ENCODE peak calls at places on chromosomes 16 and 17, in six cellular contexts. Z is body of pancreas, X is IMR-90, H is heart left ventricle, D is K562, F is HCT116. W is an unnamed sample.

GRCh38 chr16:68764866-68765265 is 27.8 kb downstream of the CDH1 start:
- ATAC-seq in Z (no peak), X (no peak), H (no peak), D (peak), F (no peak), W (no peak)

GRCh38 chr16:77133706-77134105 is 57.3 kb upstream of the MON1B start:
- ATAC-seq in Z (no peak), X (no peak), H (no peak), D (no peak), F (no peak), W (no peak)

GRCh38 chr16:27243725-27244362 is 24.7 kb downstream of the NSMCE1 start:
- ATAC-seq in Z (no peak), X (no peak), H (no peak), D (no peak), F (no peak), W (no peak)

GRCh38 chr17:12415031-12415430 is 250.7 kb upstream of the MYOCD start:
- ATAC-seq in Z (no peak), X (peak), H (no peak), D (no peak), F (no peak), W (peak)

GRCh38 chr16:84616515-84616914 is 1.4 kb downstream of the COTL1 start:
- ATAC-seq in Z (no peak), X (no peak), H (no peak), D (no peak), F (no peak), W (no peak)

GRCh38 chr17:8041249-8041928 is 2.5 kb downstream of the ALOX15B start:
- ATAC-seq in Z (peak), X (peak), H (peak), D (peak), F (peak), W (peak)

GRCh38 chr16:86990451-86990850 is 326.7 kb downstream of the C16orf95 start:
- ATAC-seq in Z (no peak), X (no peak), H (no peak), D (no peak), F (no peak), W (no peak)

GRCh38 chr17:27491713-27492190 is 35.5 kb downstream of the KSR1 start:
- ATAC-seq in Z (no peak), X (no peak), H (no peak), D (peak), F (no peak), W (no peak)

GRCh38 chr16:2990891-2991290 is 10.6 kb upstream of the PKMYT1 start:
- ATAC-seq in Z (no peak), X (no peak), H (no peak), D (no peak), F (peak), W (no peak)

GRCh38 chr16:86748643-86749042 is 170.3 kb downstream of the FOXL1 start:
- ATAC-seq in Z (no peak), X (no peak), H (no peak), D (no peak), F (no peak), W (no peak)

GRCh38 chr16:81380932-81381331 is 63.7 kb upstream of the CMIP start:
- ATAC-seq in Z (no peak), X (no peak), H (no peak), D (no peak), F (no peak), W (no peak)

GRCh38 chr16:29848420-29849297 is 14.4 kb downstream of the CDIPT start:
- ATAC-seq in Z (peak), X (peak), H (peak), D (peak), F (peak), W (peak)

GRCh38 chr17:45162022-45162687 is 480 bp downstream of the HEXIM2 start:
- ATAC-seq in Z (no peak), X (no peak), H (no peak), D (no peak), F (peak), W (no peak)

GRCh38 chr17:75406222-75406615 is 741 bp upstream of the GRB2 start:
- ATAC-seq in Z (no peak), X (no peak), H (peak), D (no peak), F (no peak), W (no peak)
- TF ChIP-seq POLR2A in Z (no peak), X (no peak), H (no peak), D (no peak), F (no peak), W (no peak)

DNA sequence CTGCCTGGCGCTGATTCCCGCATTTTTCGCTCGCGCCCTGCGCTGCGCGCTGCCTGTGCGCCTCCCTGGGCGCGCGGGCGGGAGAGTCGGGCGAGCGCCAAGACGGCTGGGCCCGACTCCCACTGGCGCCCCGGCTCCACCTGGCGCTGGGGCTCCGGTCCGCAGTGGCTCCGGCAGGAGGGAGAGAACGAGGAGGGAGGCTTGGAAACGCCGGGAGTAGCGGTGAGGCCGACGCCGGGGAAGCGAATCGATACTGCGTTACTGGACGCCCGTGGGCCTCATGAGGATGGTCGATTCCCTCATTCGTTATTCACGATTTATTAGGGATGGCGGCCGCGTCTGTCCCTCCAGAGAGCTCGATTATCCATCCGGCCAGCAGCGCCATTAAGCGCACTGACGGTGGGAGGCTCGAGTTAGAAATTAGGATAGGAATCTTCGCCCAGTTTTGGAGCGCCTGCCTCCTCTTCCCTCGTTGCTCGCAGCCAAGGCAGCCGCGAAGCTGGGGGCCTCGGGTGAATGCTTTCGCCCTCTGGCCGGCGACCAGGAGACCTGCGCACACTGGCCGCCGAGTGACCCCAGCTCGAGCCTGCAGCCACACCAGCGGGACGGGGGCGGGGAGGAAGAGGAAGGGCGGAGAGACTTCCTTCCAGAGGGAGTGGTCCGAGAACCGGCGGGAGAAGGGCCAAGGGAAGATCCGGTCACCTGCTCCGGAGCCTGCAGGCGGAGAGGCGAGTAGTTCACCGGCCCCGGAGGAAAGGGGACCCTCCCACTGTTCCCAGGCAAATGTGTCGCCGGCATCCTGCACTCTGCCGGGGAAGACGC is 1.3 kb upstream of the PCGF2 start:
- ATAC-seq in Z (peak), X (peak), H (peak), D (peak), F (peak), W (peak)
- TF ChIP-seq POLR2A in Z (peak), X (no peak), H (peak), D (peak), F (peak), W (peak)

GRCh38 chr17:81926451-81927144 is 937 bp downstream of the MAFG start:
- ATAC-seq in Z (peak), X (peak), H (peak), D (peak), F (peak), W (peak)
- TF ChIP-seq POLR2A in Z (peak), X (peak), H (no peak), D (peak), F (no peak), W (no peak)

GRCh38 chr17:28717578-28718316 is at the start of gene RAB34:
- ATAC-seq in Z (no peak), X (peak), H (peak), D (no peak), F (no peak), W (peak)

GRCh38 chr17:28715217-28715616 is 2.5 kb downstream of the RAB34 start:
- ATAC-seq in Z (no peak), X (no peak), H (no peak), D (no peak), F (no peak), W (no peak)

GRCh38 chr17:28718990-28719433 is 773 bp upstream of the RPL23A start:
- ATAC-seq in Z (no peak), X (no peak), H (no peak), D (peak), F (peak), W (no peak)

GRCh38 chr17:28718317-28718672 is 627 bp upstream of the RAB34 start:
- ATAC-seq in Z (no peak), X (peak), H (no peak), D (no peak), F (no peak), W (no peak)

DNA sequence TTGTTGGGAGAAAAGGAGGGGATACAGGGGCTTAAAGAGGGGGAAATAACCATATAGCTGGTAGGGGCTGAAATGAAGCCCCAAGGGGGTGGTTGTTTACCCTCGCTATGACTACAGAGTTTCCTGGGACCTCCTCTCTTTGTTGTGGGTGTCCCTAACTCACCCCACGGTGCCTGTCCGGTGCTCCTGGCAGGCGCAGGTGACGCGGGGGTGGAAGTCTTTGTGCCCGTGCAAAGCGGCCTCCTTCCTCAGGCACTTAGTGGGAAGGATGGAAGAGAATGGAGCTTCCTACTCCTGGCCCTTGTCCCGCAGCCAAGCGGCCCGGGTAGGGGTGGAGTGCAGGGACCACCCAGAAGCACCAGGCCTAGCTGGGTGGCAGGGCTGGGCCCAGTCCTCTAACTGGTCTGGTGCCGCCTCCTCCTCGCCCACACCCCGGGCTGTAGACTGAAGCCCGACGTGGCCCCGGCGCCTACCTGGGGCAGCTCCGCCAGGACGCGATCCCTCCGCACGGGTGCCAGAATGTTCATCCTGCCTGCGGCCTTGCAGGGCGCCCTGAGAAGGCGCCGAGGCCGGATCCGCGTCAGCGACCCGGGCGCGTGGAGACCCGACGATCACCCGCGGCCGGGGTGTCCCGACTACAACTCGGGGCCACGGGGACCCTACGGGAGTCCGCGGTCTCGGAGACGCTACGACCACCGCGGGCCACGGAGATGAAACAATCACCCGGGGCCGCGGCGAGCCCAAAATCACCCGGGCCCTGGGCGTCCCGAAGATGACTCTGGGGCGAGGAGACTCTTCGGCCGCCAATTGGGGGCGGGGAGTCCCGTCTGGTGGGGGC is 709 bp downstream of the RAB34 start:
- ATAC-seq in Z (no peak), X (peak), H (no peak), D (no peak), F (no peak), W (no peak)
- TF ChIP-seq POLR2A in Z (no peak), X (no peak), H (no peak), D (no peak), F (no peak), W (no peak)

GRCh38 chr16:11498683-11499082 is 88.0 kb downstream of the LITAF start:
- ATAC-seq in Z (no peak), X (no peak), H (no peak), D (no peak), F (no peak), W (no peak)

GRCh38 chr16:11499295-11500089 is 87.2 kb downstream of the LITAF start:
- ATAC-seq in Z (no peak), X (no peak), H (no peak), D (no peak), F (peak), W (no peak)

GRCh38 chr16:11497851-11498289 is 88.8 kb downstream of the LITAF start:
- ATAC-seq in Z (no peak), X (no peak), H (peak), D (no peak), F (peak), W (no peak)

GRCh38 chr16:11495066-11495407 is 91.7 kb downstream of the LITAF start:
- ATAC-seq in Z (no peak), X (no peak), H (no peak), D (no peak), F (no peak), W (no peak)

DNA sequence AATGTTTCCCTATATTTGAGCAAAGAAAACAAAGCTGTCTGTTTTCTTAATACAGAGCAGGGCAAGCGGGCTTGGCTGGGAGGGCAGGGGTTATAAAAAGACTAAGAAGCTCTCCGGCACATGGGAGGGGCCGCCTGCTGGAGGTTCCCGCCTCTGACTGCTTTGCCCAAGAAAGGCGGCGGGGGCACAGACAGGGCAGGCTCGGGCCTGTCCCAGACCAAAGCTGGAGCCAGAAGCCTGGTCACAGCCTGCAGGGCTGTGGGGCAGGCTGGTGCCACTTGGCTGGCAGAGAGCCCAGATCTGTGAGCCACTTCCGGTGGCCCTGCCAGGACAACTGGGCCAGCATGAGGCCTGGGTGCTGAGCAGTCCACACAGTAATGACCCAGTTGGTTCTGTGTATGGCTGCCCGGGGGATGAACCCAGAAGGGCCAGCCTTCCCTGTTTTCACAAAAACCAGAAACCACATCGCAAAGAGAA is 89.4 kb downstream of the LITAF start:
- ATAC-seq in Z (peak), X (peak), H (peak), D (no peak), F (peak), W (peak)
- TF ChIP-seq POLR2A in Z (no peak), X (no peak), H (no peak), D (no peak), F (no peak), W (no peak)

DNA sequence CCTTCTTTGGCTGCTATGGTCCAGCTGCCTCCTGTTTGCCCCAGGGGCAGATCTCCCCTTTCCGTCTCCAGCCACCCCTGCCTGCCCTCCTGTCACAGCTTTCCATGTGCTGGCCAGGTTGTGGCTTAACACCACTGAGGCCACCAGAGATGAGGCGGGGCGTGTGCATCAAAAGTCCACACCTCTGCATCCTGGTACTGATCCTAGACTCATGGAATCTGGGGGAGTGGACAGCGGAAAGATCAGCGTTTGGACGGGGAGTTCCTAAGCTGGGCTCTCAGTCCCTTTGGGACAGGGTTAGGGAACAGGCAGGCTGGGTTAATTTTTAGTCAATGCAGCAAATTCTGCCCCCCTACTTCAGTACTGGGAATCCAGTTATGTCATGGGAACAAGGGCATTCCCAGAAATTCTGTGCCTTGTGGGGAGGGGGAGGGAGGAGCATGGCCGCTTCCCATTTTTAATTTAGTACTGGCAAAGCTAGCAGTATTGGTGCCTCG is 3.9 kb downstream of the IGFBP4 start:
- ATAC-seq in Z (peak), X (no peak), H (peak), D (no peak), F (no peak), W (peak)
- TF ChIP-seq POLR2A in Z (no peak), X (no peak), H (no peak), D (no peak), F (no peak), W (no peak)

DNA sequence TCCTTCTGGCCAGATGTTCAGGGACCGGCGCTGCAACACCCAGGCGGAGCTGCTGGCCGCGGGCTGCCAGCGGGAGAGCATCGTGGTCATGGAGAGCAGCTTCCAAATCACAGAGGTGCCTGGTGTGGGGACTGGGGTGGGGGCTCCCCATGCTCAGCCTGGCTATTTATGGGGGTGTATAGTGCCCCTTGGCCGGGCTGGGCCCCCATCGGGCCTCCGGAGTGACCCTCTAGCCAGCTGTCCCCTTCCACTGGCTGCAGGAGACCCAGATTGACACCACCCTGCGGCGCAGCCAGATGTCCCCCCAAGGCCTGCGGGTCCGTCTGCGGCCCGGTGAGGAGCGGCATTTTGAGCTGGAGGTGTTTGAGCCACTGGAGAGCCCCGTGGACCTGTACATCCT is 6.1 kb downstream of the ITGB4 start:
- ATAC-seq in Z (no peak), X (no peak), H (no peak), D (no peak), F (no peak), W (no peak)
- TF ChIP-seq POLR2A in Z (no peak), X (no peak), H (no peak), D (no peak), F (no peak), W (no peak)

DNA sequence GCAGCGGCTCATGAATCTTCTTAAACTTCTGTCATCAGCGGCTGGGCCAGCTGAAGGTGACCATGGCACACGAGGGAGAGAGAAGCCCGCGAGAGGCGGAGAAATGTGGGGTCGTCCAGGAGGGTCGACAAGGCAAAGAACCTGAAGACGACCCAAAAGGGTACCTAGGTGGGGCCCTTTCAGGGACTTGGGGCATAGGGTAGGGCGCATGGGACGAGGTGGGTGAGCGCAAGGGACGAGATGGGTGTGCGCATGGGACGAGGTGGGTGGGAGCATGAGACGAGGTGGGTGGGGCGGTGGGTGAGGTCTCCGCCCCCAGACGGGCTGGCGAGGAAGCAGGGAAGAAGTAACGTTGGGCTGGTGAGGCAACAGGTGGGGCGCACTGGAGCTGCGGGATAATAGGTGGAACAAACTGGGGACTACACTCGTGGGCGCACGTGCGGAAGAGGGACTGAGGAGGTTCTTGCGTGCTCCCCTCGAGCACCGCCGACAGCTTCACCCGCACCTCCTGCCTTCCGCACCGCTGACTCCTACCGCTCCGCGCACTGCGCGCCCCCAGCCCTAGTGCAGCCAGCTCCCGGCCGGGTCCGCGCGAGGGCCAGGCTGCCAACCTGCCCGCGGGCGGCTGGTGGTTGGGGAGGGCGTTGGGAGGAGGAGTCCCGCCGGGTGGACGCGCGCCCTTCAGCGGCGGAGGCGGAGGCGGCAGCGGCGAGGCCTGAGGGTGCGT is 23.2 kb upstream of the CRYM start:
- ATAC-seq in Z (peak), X (peak), H (peak), D (peak), F (peak), W (peak)
- TF ChIP-seq POLR2A in Z (peak), X (peak), H (peak), D (peak), F (peak), W (no peak)

W was measured in gastroesophageal sphincter.